ENCODE peak calls at places on chromosomes 16 and 17, in eight cellular contexts. One of them, this sample, is unnamed.
A peak's percentile ranks its signal among the peaks of the same experiment; 100 is the strongest.

GRCh38 chr16:87705780-87706277 is 60.0 kb downstream of the KLHDC4 start:
- DNase-seq in A549: no peak
- DNase-seq in ovary: no peak
- DNase-seq in sigmoid colon: no peak
- DNase-seq in SK-N-SH: no peak
- DNase-seq in H1: no peak
- DNase-seq in transverse colon: no peak
- DNase-seq in tibial nerve: no peak
- DNase-seq in this sample: peak; percentile 37

GRCh38 chr16:21199607-21200218 is 11.7 kb downstream of the ZP2 start:
- DNase-seq in A549: no peak
- DNase-seq in ovary: no peak
- DNase-seq in sigmoid colon: no peak
- DNase-seq in SK-N-SH: no peak
- DNase-seq in H1: no peak
- DNase-seq in transverse colon: no peak
- DNase-seq in tibial nerve: no peak
- DNase-seq in this sample: no peak

GRCh38 chr16:2028620-2029220 is 2.0 kb downstream of the NHERF2 start:
- DNase-seq in A549: no peak
- DNase-seq in ovary: no peak
- DNase-seq in sigmoid colon: no peak
- DNase-seq in SK-N-SH: no peak
- DNase-seq in H1: no peak
- DNase-seq in transverse colon: no peak
- DNase-seq in tibial nerve: no peak
- DNase-seq in this sample: peak; percentile 56

GRCh38 chr16:8753411-8754054 is 43.9 kb downstream of the TMEM186 start:
- DNase-seq in A549: no peak
- DNase-seq in ovary: peak; percentile 11
- DNase-seq in sigmoid colon: peak; percentile 33
- DNase-seq in SK-N-SH: no peak
- DNase-seq in H1: no peak
- DNase-seq in transverse colon: no peak
- DNase-seq in tibial nerve: no peak
- DNase-seq in this sample: peak; percentile 38

GRCh38 chr17:17119533-17119932 is 77.3 kb downstream of the MPRIP start:
- DNase-seq in A549: no peak
- DNase-seq in ovary: no peak
- DNase-seq in sigmoid colon: no peak
- DNase-seq in SK-N-SH: no peak
- DNase-seq in H1: no peak
- DNase-seq in transverse colon: peak; percentile 66
- DNase-seq in tibial nerve: no peak
- DNase-seq in this sample: peak; percentile 64

GRCh38 chr16:11133344-11133921 is 122.6 kb downstream of the SOCS1 start:
- DNase-seq in A549: no peak
- DNase-seq in ovary: peak; percentile 61
- DNase-seq in sigmoid colon: peak; percentile 95
- DNase-seq in SK-N-SH: no peak
- DNase-seq in H1: no peak
- DNase-seq in transverse colon: peak; percentile 60
- DNase-seq in tibial nerve: peak; percentile 87
- DNase-seq in this sample: peak; percentile 94

GRCh38 chr16:17359778-17360177 is 111.0 kb downstream of the XYLT1 start:
- DNase-seq in A549: no peak
- DNase-seq in ovary: no peak
- DNase-seq in sigmoid colon: no peak
- DNase-seq in SK-N-SH: peak; percentile 29
- DNase-seq in H1: no peak
- DNase-seq in transverse colon: no peak
- DNase-seq in tibial nerve: no peak
- DNase-seq in this sample: no peak

GRCh38 chr16:85898521-85899442 is at the start of gene IRF8:
- DNase-seq in A549: no peak
- DNase-seq in ovary: peak; percentile 67
- DNase-seq in sigmoid colon: peak; percentile 87
- DNase-seq in SK-N-SH: peak; percentile 42
- DNase-seq in H1: peak; percentile 84
- DNase-seq in transverse colon: peak; percentile 87
- DNase-seq in tibial nerve: peak; percentile 46
- DNase-seq in this sample: peak; percentile 76

GRCh38 chr17:8357910-8358309 is 18.3 kb downstream of the ODF4 start:
- DNase-seq in A549: no peak
- DNase-seq in ovary: no peak
- DNase-seq in sigmoid colon: no peak
- DNase-seq in SK-N-SH: no peak
- DNase-seq in H1: no peak
- DNase-seq in transverse colon: no peak
- DNase-seq in tibial nerve: no peak
- DNase-seq in this sample: no peak

GRCh38 chr16:75109732-75110243 is 6.8 kb downstream of the LDHD start:
- DNase-seq in A549: no peak
- DNase-seq in ovary: peak; percentile 59
- DNase-seq in sigmoid colon: peak; percentile 81
- DNase-seq in SK-N-SH: no peak
- DNase-seq in H1: no peak
- DNase-seq in transverse colon: peak; percentile 80
- DNase-seq in tibial nerve: no peak
- DNase-seq in this sample: peak; percentile 69

GRCh38 chr16:7506363-7506762 is 173.7 kb downstream of the RBFOX1 start:
- DNase-seq in A549: no peak
- DNase-seq in ovary: no peak
- DNase-seq in sigmoid colon: no peak
- DNase-seq in SK-N-SH: no peak
- DNase-seq in H1: no peak
- DNase-seq in transverse colon: no peak
- DNase-seq in tibial nerve: no peak
- DNase-seq in this sample: no peak

GRCh38 chr17:83159204-83160049 is 80.0 kb downstream of the METRNL start:
- DNase-seq in A549: no peak
- DNase-seq in ovary: no peak
- DNase-seq in sigmoid colon: peak; percentile 46
- DNase-seq in SK-N-SH: no peak
- DNase-seq in H1: no peak
- DNase-seq in transverse colon: no peak
- DNase-seq in tibial nerve: no peak
- DNase-seq in this sample: no peak

GRCh38 chr17:81066072-81066471 is 31.1 kb downstream of the BAIAP2 start:
- DNase-seq in A549: no peak
- DNase-seq in ovary: no peak
- DNase-seq in sigmoid colon: no peak
- DNase-seq in SK-N-SH: no peak
- DNase-seq in H1: no peak
- DNase-seq in transverse colon: no peak
- DNase-seq in tibial nerve: no peak
- DNase-seq in this sample: peak; percentile 88

GRCh38 chr17:80408872-80409271 is 6.1 kb upstream of the ENDOV start:
- DNase-seq in A549: no peak
- DNase-seq in ovary: peak; percentile 68
- DNase-seq in sigmoid colon: no peak
- DNase-seq in SK-N-SH: no peak
- DNase-seq in H1: no peak
- DNase-seq in transverse colon: no peak
- DNase-seq in tibial nerve: no peak
- DNase-seq in this sample: peak; percentile 42

GRCh38 chr17:12983986-12984932 is 33.6 kb downstream of the ELAC2 start:
- DNase-seq in A549: no peak
- DNase-seq in ovary: peak; percentile 55
- DNase-seq in sigmoid colon: peak; percentile 91
- DNase-seq in SK-N-SH: no peak
- DNase-seq in H1: no peak
- DNase-seq in transverse colon: peak; percentile 19
- DNase-seq in tibial nerve: peak; percentile 69
- DNase-seq in this sample: no peak

GRCh38 chr16:52398491-52398960 is 148.4 kb downstream of the TOX3 start:
- DNase-seq in A549: no peak
- DNase-seq in ovary: no peak
- DNase-seq in sigmoid colon: no peak
- DNase-seq in SK-N-SH: no peak
- DNase-seq in H1: no peak
- DNase-seq in transverse colon: no peak
- DNase-seq in tibial nerve: no peak
- DNase-seq in this sample: no peak

GRCh38 chr17:75065562-75066151 is 18.6 kb downstream of the KCTD2 start:
- DNase-seq in A549: no peak
- DNase-seq in ovary: no peak
- DNase-seq in sigmoid colon: no peak
- DNase-seq in SK-N-SH: no peak
- DNase-seq in H1: no peak
- DNase-seq in transverse colon: no peak
- DNase-seq in tibial nerve: no peak
- DNase-seq in this sample: no peak

GRCh38 chr16:84947996-84948854 is 63.1 kb downstream of the ZDHHC7 start:
- DNase-seq in A549: no peak
- DNase-seq in ovary: no peak
- DNase-seq in sigmoid colon: no peak
- DNase-seq in SK-N-SH: no peak
- DNase-seq in H1: no peak
- DNase-seq in transverse colon: no peak
- DNase-seq in tibial nerve: no peak
- DNase-seq in this sample: no peak

DNA sequence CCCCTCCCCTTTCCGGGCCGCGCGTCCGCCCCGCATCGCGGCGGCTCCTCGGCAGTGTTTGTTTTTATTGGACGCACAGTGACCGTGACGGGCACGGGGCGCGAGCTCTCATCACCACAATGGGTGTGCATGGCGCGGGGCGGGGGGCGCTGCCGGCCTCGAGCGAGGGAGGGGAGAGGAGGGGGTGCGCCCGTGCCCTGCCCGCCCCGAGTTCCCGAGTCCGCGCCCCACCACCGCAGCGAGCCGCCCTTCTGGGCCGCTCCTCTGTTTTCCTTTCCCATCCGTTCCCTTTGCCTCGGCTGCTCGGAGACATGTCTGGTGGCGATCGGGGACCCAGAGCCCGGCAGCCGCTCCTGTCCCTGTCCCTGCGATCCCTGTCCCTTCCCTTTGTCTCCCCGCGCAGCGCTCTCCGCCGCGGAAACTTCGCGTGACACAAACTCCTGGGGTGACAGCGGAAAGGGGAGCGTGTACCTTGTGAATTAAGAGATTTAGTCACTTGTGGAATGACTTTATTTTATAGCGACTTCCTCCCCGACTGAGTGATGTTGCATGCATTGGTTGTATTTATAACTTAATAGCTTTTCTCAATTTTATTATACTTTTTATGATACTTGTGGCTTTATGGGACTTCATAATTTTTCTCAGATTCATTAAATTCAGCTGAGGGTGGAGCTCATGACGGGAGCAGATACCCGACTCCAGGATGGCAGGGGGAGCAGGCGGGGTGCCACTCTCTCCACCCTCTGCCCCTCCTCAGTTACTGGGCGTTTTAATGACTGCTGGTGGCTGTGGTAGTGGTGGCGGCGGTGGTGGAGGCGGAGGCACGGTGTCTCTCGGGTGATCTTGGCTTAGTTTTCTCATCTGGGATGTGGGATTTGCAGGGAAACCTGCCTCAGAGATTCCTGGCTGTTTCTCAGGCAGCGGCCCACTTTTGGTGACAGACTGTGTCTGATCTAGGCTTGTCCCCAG is 40.8 kb downstream of the MRM1 start:
- DNase-seq in A549: peak; percentile 22
- DNase-seq in ovary: no peak
- DNase-seq in sigmoid colon: no peak
- DNase-seq in SK-N-SH: peak; percentile 83
- DNase-seq in H1: no peak
- DNase-seq in transverse colon: peak; percentile 54
- DNase-seq in tibial nerve: no peak
- DNase-seq in this sample: no peak
- TF ChIP-seq EP300 in A549: no peak
- TF ChIP-seq EP300 in ovary: no peak
- TF ChIP-seq EP300 in sigmoid colon: no peak
- TF ChIP-seq EP300 in SK-N-SH: no peak
- TF ChIP-seq EP300 in H1: no peak
- TF ChIP-seq EP300 in transverse colon: no peak
- TF ChIP-seq EP300 in tibial nerve: no peak
- TF ChIP-seq EP300 in this sample: no peak

DNA sequence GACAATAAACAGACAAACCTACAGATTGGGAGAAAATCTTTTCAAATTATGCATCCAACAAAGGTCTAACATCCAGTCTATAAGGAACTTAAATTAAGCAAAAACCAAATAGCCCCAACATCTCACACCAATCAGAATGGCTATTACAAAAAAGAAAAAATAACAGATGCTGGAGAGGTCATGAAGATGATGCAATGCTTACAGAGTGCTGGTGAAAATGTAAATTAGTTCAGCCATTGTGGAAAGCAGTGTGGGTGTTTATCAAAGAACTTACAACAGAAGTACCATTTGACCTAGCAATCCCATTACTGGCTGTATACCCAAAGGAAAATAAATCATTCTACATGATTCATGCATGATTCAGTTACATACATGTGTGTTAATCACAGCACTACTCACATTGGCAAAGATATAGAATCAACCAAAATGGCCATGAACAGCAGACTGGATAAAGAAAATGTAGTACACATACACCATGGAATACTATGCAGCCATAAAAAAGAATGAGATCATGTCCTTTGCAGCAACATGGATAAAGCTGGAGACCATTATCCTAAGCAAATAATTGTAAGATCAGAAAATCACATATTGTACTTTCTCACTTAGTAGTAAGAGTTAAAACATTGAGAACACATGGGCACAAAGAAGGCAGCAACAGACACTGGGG is 223.9 kb upstream of the WSB1 start:
- DNase-seq in A549: no peak
- DNase-seq in ovary: no peak
- DNase-seq in sigmoid colon: no peak
- DNase-seq in SK-N-SH: no peak
- DNase-seq in H1: no peak
- DNase-seq in transverse colon: no peak
- DNase-seq in tibial nerve: no peak
- DNase-seq in this sample: no peak
- H3K9me3 ChIP-seq in A549: no peaks in the 10 kb centered on the region
- H3K9me3 ChIP-seq in ovary: no peaks in the 10 kb centered on the region
- H3K9me3 ChIP-seq in sigmoid colon: no peaks in the 10 kb centered on the region
- H3K9me3 ChIP-seq in SK-N-SH: no peaks in the 10 kb centered on the region
- H3K9me3 ChIP-seq in H1: peaks cover 64% of the 10 kb centered on the region
- H3K9me3 ChIP-seq in transverse colon: no peaks in the 10 kb centered on the region
- H3K9me3 ChIP-seq in tibial nerve: no peaks in the 10 kb centered on the region
- H3K9me3 ChIP-seq in this sample: no peaks in the 10 kb centered on the region

DNA sequence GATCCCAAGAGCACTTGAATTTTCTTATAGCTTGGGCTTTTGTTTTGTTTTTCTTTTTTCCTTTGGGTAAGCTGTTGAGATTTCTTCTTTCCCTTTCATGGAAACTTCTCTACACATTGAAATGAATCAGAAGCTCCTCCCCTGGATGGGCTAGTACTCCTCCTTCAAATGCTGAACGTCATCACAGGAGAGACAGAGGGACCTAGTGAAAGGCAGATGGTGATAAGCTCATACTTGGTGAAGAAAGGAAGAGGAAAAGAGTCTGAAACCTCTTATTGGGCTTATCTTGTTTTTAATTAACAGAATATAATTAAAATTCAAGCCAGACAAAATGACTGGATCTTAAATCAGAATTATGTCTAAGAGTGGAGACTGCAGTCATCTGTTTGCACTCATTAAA is 147.3 kb downstream of the SNX11 start:
- DNase-seq in A549: no peak
- DNase-seq in ovary: no peak
- DNase-seq in sigmoid colon: no peak
- DNase-seq in SK-N-SH: no peak
- DNase-seq in H1: no peak
- DNase-seq in transverse colon: no peak
- DNase-seq in tibial nerve: no peak
- DNase-seq in this sample: no peak
- TF ChIP-seq CTCF in A549: no peak
- TF ChIP-seq CTCF in ovary: no peak
- TF ChIP-seq CTCF in sigmoid colon: no peak
- TF ChIP-seq CTCF in SK-N-SH: no peak
- TF ChIP-seq CTCF in H1: no peak
- TF ChIP-seq CTCF in transverse colon: no peak
- TF ChIP-seq CTCF in tibial nerve: no peak
- TF ChIP-seq CTCF in this sample: no peak

GRCh38 chr16:71637398-71637797 is 11.4 kb downstream of the MARVELD3 start:
- DNase-seq in A549: no peak
- DNase-seq in ovary: no peak
- DNase-seq in sigmoid colon: no peak
- DNase-seq in SK-N-SH: no peak
- DNase-seq in H1: no peak
- DNase-seq in transverse colon: no peak
- DNase-seq in tibial nerve: no peak
- DNase-seq in this sample: no peak
- TF ChIP-seq EP300 in A549: no peak
- TF ChIP-seq EP300 in ovary: no peak
- TF ChIP-seq EP300 in sigmoid colon: no peak
- TF ChIP-seq EP300 in SK-N-SH: no peak
- TF ChIP-seq EP300 in H1: no peak
- TF ChIP-seq EP300 in transverse colon: no peak
- TF ChIP-seq EP300 in tibial nerve: no peak
- TF ChIP-seq EP300 in this sample: no peak